ENCODE peak calls at places on chromosomes 16 and 17, in ten cellular contexts. H, D, G, Z, M, S, U, X, L and P are unnamed samples. For H3K4me1, the result is how much of the 10 kb centered on the place peaks cover.

GRCh38 chr17:7881655-7882054 is 6.9 kb upstream of the CHD3 start:
- DNase-seq in M (no peak), L (no peak), S (no peak), U (no peak), D (no peak), H (no peak), G (no peak), Z (no peak), X (no peak), P (no peak)

GRCh38 chr17:20278805-20279204 is 188.5 kb downstream of the LGALS9B start:
- DNase-seq in H (no peak), G (no peak), M (no peak), S (no peak), Z (no peak), X (no peak), U (no peak), L (no peak), D (no peak), P (no peak)

GRCh38 chr16:63655846-63656245 is 1466.0 kb downstream of the CDH11 start:
- DNase-seq in G (no peak), X (no peak), M (no peak), D (no peak), S (no peak), Z (no peak), L (no peak), H (no peak), U (no peak), P (no peak)

GRCh38 chr17:16980813-16981731 is 9.2 kb upstream of the TNFRSF13B start:
- DNase-seq in M (no peak), Z (no peak), L (peak), G (no peak), X (no peak), D (no peak), S (no peak), U (peak), H (peak), P (no peak)

GRCh38 chr16:27838536-27839175 is 224.9 kb downstream of the GSG1L start:
- DNase-seq in X (peak), M (no peak), D (no peak), S (no peak), H (no peak), L (no peak), U (no peak), G (no peak), Z (no peak), P (no peak)

GRCh38 chr17:48589831-48590602 is at the start of gene HOXB3:
- DNase-seq in X (no peak), M (no peak), L (no peak), H (no peak), G (no peak), D (no peak), S (no peak), U (no peak), Z (no peak), P (no peak)

GRCh38 chr17:62627219-62627903 is at the start of gene MRC2:
- DNase-seq in L (no peak), X (peak), H (peak), U (peak), D (peak), Z (peak), S (no peak), G (no peak), M (no peak), P (no peak)

GRCh38 chr16:70470141-70470926 is 15.9 kb downstream of the FCSK start:
- DNase-seq in S (no peak), Z (no peak), D (no peak), L (no peak), G (no peak), X (no peak), H (no peak), M (no peak), U (no peak), P (no peak)

GRCh38 chr17:69402052-69402451 is 12.4 kb upstream of the MAP2K6 start:
- DNase-seq in G (no peak), H (no peak), D (no peak), Z (no peak), M (no peak), X (no peak), S (no peak), L (no peak), U (no peak), P (no peak)

GRCh38 chr16:14186007-14186953 is 115.2 kb downstream of the MRTFB start:
- DNase-seq in X (no peak), H (no peak), M (no peak), G (no peak), Z (no peak), U (peak), S (no peak), L (no peak), D (no peak), P (no peak)

GRCh38 chr16:14181371-14182050 is 110.4 kb downstream of the MRTFB start:
- DNase-seq in M (no peak), X (no peak), G (no peak), H (no peak), L (no peak), U (peak), Z (peak), D (no peak), S (no peak), P (no peak)

GRCh38 chr16:14182999-14183398 is 111.9 kb downstream of the MRTFB start:
- DNase-seq in M (no peak), X (no peak), L (no peak), U (no peak), D (no peak), G (no peak), Z (no peak), S (no peak), H (no peak), P (no peak)

GRCh38 chr16:14187517-14188338 is 116.6 kb downstream of the MRTFB start:
- DNase-seq in X (no peak), L (no peak), S (no peak), Z (no peak), U (no peak), G (no peak), M (no peak), H (no peak), D (no peak), P (no peak)

DNA sequence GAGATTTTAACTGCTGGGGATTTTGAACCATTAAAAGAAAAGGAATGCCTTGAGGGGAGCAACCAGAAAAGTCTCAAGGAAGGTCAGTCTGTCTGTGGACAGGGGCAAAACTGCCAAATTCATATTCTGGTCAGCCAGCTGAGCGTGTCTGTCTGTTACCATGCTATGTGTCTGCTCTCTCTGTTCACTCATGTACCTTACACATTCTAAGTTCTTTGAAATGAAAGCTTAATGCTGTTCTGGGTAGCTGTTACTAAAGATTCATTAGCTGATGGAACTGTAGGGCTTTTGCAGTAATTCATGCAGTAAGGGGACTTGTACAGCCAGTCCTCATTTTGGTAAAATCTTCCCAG is 115.8 kb downstream of the MRTFB start:
- DNase-seq in S (no peak), D (no peak), X (no peak), U (peak), M (no peak), L (no peak), H (no peak), Z (no peak), G (no peak), P (no peak)
- H3K4me3 ChIP-seq in S (no peak), D (no peak), X (peak), U (peak), M (peak), L (no peak), H (peak), Z (no peak), G (peak), P (peak)

GRCh38 chr16:15973997-15974396 is 24.6 kb downstream of the ABCC1 start:
- DNase-seq in H (no peak), Z (no peak), M (no peak), X (no peak), L (no peak), U (no peak), S (no peak), G (no peak), D (no peak), P (no peak)
- H3K4me1 ChIP-seq in H (under half), Z (half or more), M (under half), X (under half), L (under half), U (half or more), S (under half), G (under half), D (under half), P (under half)

DNA sequence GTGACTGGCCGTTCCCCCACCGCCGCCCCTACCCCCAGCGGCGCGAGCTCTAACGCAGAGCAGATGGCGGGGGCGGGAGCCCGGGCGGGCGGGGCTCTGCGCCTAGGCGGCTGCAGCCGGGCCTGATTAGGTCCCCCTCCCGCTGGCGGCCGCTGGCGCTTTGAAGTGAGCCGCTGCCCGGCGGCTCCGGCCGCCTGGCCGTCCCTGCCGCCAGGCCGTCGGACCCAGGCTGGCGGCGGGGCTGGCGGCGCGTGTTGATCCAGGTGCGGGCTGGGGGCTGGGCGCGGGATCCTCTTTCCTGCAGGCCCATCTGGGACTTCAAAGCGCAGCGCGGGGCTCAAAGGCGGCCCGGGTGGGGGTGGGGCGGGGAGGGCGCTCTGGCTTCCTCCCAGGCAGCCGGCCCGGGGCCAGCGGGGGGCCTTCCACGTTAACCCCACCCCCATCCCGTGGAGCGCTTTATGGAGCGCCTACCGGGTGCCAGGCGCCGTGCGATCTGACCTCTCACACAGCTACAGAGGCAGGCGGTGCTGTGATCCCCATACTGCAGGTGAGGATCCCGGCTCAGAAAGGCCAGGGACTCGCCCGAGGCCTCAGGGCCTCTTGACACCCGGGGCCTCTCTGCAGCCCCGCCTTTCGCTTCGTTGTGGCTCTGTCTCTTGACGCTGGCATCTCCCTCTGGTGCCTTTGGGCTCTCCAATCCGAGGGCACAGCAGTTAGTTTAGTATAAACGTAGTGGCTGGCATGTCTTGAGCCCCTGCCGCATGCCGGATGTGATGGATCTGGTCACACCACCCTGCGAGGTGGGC is 80.0 kb upstream of the NKD1 start:
- DNase-seq in D (no peak), U (peak), S (no peak), G (no peak), H (peak), Z (no peak), X (peak), M (no peak), L (no peak), P (no peak)
- H3K4me3 ChIP-seq in D (peak), U (no peak), S (no peak), G (peak), H (peak), Z (peak), X (peak), M (peak), L (no peak), P (peak)

DNA sequence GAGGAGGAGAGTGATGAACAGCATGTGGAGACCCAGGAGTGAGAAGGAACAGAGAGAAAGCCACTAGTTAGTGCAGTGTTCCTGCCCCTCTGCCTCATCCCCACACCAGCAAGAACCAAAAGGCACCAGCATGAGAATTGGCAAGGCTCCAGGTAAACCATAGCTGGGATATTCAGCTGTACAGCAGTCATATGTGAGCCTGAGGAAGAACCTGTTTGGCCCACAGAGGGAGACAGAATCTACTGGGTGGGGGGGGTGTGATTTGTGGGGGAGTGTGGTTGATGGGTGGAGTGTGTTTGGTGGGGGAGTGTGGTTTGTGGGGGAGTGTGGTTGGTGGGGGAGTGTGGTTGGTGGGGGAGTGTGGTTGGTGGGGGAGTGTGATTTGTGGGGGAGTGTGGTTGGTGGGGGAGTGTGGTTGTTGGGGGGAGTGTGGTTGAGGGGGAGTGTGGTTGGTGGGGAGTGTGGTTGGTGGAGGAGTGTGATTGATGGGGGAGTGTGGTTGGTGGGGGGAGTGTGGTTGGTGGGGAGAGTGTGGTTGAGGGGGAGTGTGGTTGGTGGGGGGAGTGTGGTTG is 19.4 kb downstream of the MINK1 start:
- DNase-seq in U (peak), L (no peak), S (no peak), X (no peak), D (no peak), H (no peak), Z (no peak), M (no peak), G (no peak), P (no peak)
- H3K4me1 ChIP-seq in U (under half), L (under half), S (half or more), X (half or more), D (under half), H (under half), Z (half or more), M (half or more), G (under half), P (half or more)